ENCODE peak calls at places on chromosomes 16 and 17, in eight cellular contexts. O is stimulated activated CD4-positive, alpha-beta T cell treated with anti-CD3 and anti-CD28 coated beads, Interleukin-15, amount 100 ng/mL, for 24 hours; S is activated T-cell treated with anti-CD3 and anti-CD28 coated beads, Interleukin-2, amount 50 U/mL, for 48 hours; P is NCI-H69; C is CMK; I is activated naive CD4-positive, alpha-beta T cell; G is fibroblast of gingiva; J is iPS DF 19.7. H is an unnamed sample.

GRCh38 chr17:11487469-11487868 is 110.8 kb upstream of the DNAH9 start:
- DNase-seq in J (no peak), S (no peak), P (no peak), C (no peak), I (no peak), O (no peak), G (no peak), H (no peak)

GRCh38 chr17:81397314-81398169 is 2.3 kb downstream of the BAHCC1 start:
- DNase-seq in G (peak), I (no peak), O (peak), P (peak), S (peak), C (no peak), J (no peak), H (peak)

GRCh38 chr17:81392909-81393654 is 2.2 kb upstream of the BAHCC1 start:
- DNase-seq in J (no peak), P (peak), G (no peak), S (no peak), C (no peak), I (no peak), O (no peak), H (peak)

GRCh38 chr17:38538906-38539305 is 66.8 kb downstream of the SRCIN1 start:
- DNase-seq in I (no peak), J (no peak), P (peak), C (no peak), G (no peak), S (no peak), O (no peak), H (no peak)

GRCh38 chr17:45833826-45834439 is 10.7 kb upstream of the SPPL2C start:
- DNase-seq in C (no peak), J (no peak), G (no peak), O (no peak), I (no peak), P (peak), S (no peak), H (no peak)

GRCh38 chr17:19247423-19247822 is 10.3 kb downstream of the EPN2 start:
- DNase-seq in P (peak), O (no peak), I (no peak), G (no peak), S (no peak), J (no peak), C (no peak), H (no peak)

GRCh38 chr17:76599699-76600460 is 14.2 kb upstream of the ST6GALNAC2 start:
- DNase-seq in O (no peak), S (no peak), I (no peak), G (no peak), J (no peak), P (no peak), C (no peak), H (no peak)

GRCh38 chr16:35552763-35553162 is 2093.4 kb downstream of the TP53TG3F start:
- DNase-seq in P (no peak), I (no peak), O (no peak), S (no peak), J (no peak), G (no peak), C (no peak), H (no peak)

GRCh38 chr17:48299760-48300159 is 130.3 kb downstream of the SKAP1 start:
- DNase-seq in S (no peak), I (no peak), G (no peak), P (no peak), J (no peak), C (no peak), O (peak), H (no peak)

GRCh38 chr16:83574388-83574787 is 233.4 kb upstream of the HSBP1 start:
- DNase-seq in P (no peak), J (peak), O (no peak), S (no peak), I (no peak), G (peak), C (no peak), H (peak)

GRCh38 chr16:11742041-11742535 is 569 bp downstream of the TXNDC11 start:
- DNase-seq in C (peak), O (peak), I (no peak), S (peak), P (peak), J (no peak), G (no peak), H (no peak)

GRCh38 chr17:32445075-32445427 is 741 bp downstream of the PSMD11 start:
- DNase-seq in J (no peak), C (no peak), G (peak), I (no peak), P (peak), S (peak), O (peak), H (peak)

GRCh38 chr16:77581706-77582105 is 140.6 kb upstream of the NUDT7 start:
- DNase-seq in O (no peak), P (no peak), I (no peak), S (no peak), C (no peak), J (no peak), G (peak), H (no peak)

GRCh38 chr16:89241187-89242003 is 23.9 kb downstream of the ZNF778 start:
- DNase-seq in S (peak), G (peak), C (peak), O (peak), J (no peak), I (peak), P (peak), H (peak)

GRCh38 chr17:29753845-29754439 is 131.2 kb upstream of the CORO6 start:
- DNase-seq in I (no peak), S (no peak), J (no peak), O (no peak), P (no peak), G (no peak), C (no peak), H (no peak)

GRCh38 chr16:440627-441026 is 15.2 kb downstream of the RAB11FIP3 start:
- DNase-seq in S (no peak), G (no peak), C (no peak), O (no peak), I (no peak), J (no peak), P (peak), H (no peak)

GRCh38 chr16:85910073-85910853 is 11.3 kb downstream of the IRF8 start:
- DNase-seq in P (no peak), G (no peak), S (no peak), I (no peak), J (no peak), O (no peak), C (no peak), H (no peak)

GRCh38 chr16:77692612-77693011 is 29.7 kb upstream of the NUDT7 start:
- DNase-seq in G (no peak), O (no peak), C (no peak), S (no peak), P (no peak), I (no peak), J (no peak), H (no peak)

GRCh38 chr17:82767041-82767754 is 15.3 kb downstream of the TBCD start:
- DNase-seq in G (peak), S (peak), I (no peak), J (no peak), P (peak), O (peak), C (no peak), H (peak)

GRCh38 chr16:88792078-88792550 is 7.1 kb upstream of the PIEZO1 start:
- DNase-seq in P (no peak), G (no peak), O (no peak), I (no peak), C (no peak), S (no peak), J (no peak), H (peak)

GRCh38 chr17:13244511-13244910 is 226.7 kb upstream of the ELAC2 start:
- DNase-seq in G (peak), J (no peak), S (no peak), C (no peak), O (no peak), I (no peak), P (no peak), H (peak)

GRCh38 chr16:73215482-73216377 is 167.8 kb upstream of the ZFHX3 start:
- DNase-seq in I (no peak), O (no peak), G (peak), C (no peak), P (no peak), S (no peak), J (no peak), H (peak)

GRCh38 chr16:13529193-13529982 is 390.6 kb upstream of the ERCC4 start:
- DNase-seq in O (no peak), C (no peak), G (no peak), P (no peak), J (no peak), I (no peak), S (no peak), H (no peak)

GRCh38 chr17:81310963-81311550 is 15.9 kb upstream of the SLC38A10 start:
- DNase-seq in G (no peak), J (no peak), I (no peak), O (no peak), C (no peak), S (no peak), P (no peak), H (no peak)

GRCh38 chr16:75256059-75256870 is 4.8 kb upstream of the BCAR1 start:
- DNase-seq in J (no peak), I (no peak), O (no peak), G (no peak), P (peak), C (no peak), S (no peak), H (no peak)

GRCh38 chr17:11641521-11642275 is 43.4 kb downstream of the DNAH9 start:
- DNase-seq in C (no peak), J (no peak), I (no peak), P (no peak), O (no peak), S (no peak), G (no peak), H (no peak)

GRCh38 chr17:31050948-31051347 is 43.8 kb upstream of the NF1 start:
- DNase-seq in O (no peak), C (no peak), J (no peak), G (no peak), I (no peak), P (peak), S (no peak), H (no peak)

GRCh38 chr16:49824600-49824999 is 31.3 kb downstream of the ZNF423 start:
- DNase-seq in I (no peak), S (no peak), G (no peak), J (no peak), C (no peak), O (no peak), P (no peak), H (peak)

GRCh38 chr16:71201054-71201453 is 29.5 kb downstream of the HYDIN start:
- DNase-seq in O (no peak), C (no peak), G (no peak), P (no peak), J (no peak), S (no peak), I (no peak), H (no peak)

GRCh38 chr16:73544266-73544665 is 496.3 kb upstream of the ZFHX3 start:
- DNase-seq in S (no peak), G (no peak), J (no peak), I (no peak), C (no peak), O (no peak), P (no peak), H (no peak)

GRCh38 chr17:32158870-32159585 is 16.7 kb downstream of the RHOT1 start:
- DNase-seq in O (no peak), G (no peak), C (no peak), S (no peak), I (no peak), P (no peak), J (no peak), H (no peak)

GRCh38 chr17:15447928-15448579 is 19.4 kb downstream of the CDRT4 start:
- DNase-seq in O (no peak), G (no peak), C (no peak), S (no peak), P (no peak), J (no peak), I (no peak), H (no peak)

GRCh38 chr17:5919104-5919503 is 151.1 kb upstream of the WSCD1 start:
- DNase-seq in J (peak), P (no peak), I (no peak), G (no peak), S (no peak), O (no peak), C (no peak), H (no peak)

GRCh38 chr16:49557070-49557446 is 183.5 kb downstream of the C16orf78 start:
- DNase-seq in J (no peak), C (no peak), P (peak), S (no peak), G (no peak), I (no peak), O (no peak), H (no peak)

H was measured in adipocyte.